ENCODE peak calls at places on chromosome 1, in ten cellular contexts. M is heart right ventricle; S is psoas muscle; L is progenitor cell of endocrine pancreas; R is PC-3; Y is GM12892; C is ovary; J is anterior cingulate cortex; O is activated gamma-delta T cell treated with anti-CD3 and anti-CD28 coated beads, Interleukin-2, amount 50 U/mL, for 16 hours; F is HT-29. E is an unnamed sample.

GRCh38 chr1:32052887-32053286 is 19.9 kb upstream of the TMEM39B start:
- DNase-seq in M (no peak), S (no peak), L (no peak), R (no peak), Y (no peak), C (no peak), J (no peak), O (no peak), F (no peak), E (no peak)

GRCh38 chr1:51622455-51622913 is 5.6 kb downstream of the OSBPL9 start:
- DNase-seq in M (no peak), S (peak), L (no peak), R (peak), Y (no peak), C (no peak), J (no peak), O (no peak), F (peak), E (peak)

GRCh38 chr1:46512792-46513190 is 23.2 kb downstream of the DMBX1 start:
- DNase-seq in M (no peak), S (no peak), L (no peak), R (no peak), Y (no peak), C (no peak), J (no peak), O (no peak), F (no peak), E (no peak)

GRCh38 chr1:109626682-109627408 is 7.2 kb downstream of the AMPD2 start:
- DNase-seq in M (no peak), S (no peak), L (no peak), R (no peak), Y (no peak), C (no peak), J (no peak), O (no peak), F (no peak), E (no peak)

GRCh38 chr1:167563579-167564246 is 10.2 kb upstream of the CREG1 start:
- DNase-seq in M (no peak), S (no peak), L (no peak), R (peak), Y (no peak), C (no peak), J (no peak), O (no peak), F (peak), E (no peak)

GRCh38 chr1:216075339-216075738 is 347.9 kb downstream of the USH2A start:
- DNase-seq in M (no peak), S (no peak), L (no peak), R (peak), Y (no peak), C (no peak), J (no peak), O (no peak), F (no peak), E (no peak)

GRCh38 chr1:232413674-232414073 is 216.3 kb downstream of the SIPA1L2 start:
- DNase-seq in M (no peak), S (no peak), L (no peak), R (no peak), Y (no peak), C (no peak), J (no peak), O (no peak), F (no peak), E (no peak)

GRCh38 chr1:206880310-206880709 is 14.9 kb downstream of the IL20 start:
- DNase-seq in M (no peak), S (no peak), L (no peak), R (no peak), Y (no peak), C (no peak), J (no peak), O (no peak), F (no peak), E (no peak)

GRCh38 chr1:2284932-2285331 is 56.8 kb downstream of the SKI start:
- DNase-seq in M (no peak), S (no peak), L (no peak), R (no peak), Y (no peak), C (no peak), J (no peak), O (no peak), F (no peak), E (no peak)

GRCh38 chr1:34918609-34919561 is 10.6 kb downstream of the DLGAP3 start:
- DNase-seq in M (peak), S (peak), L (no peak), R (no peak), Y (no peak), C (no peak), J (peak), O (no peak), F (no peak), E (peak)

GRCh38 chr1:161834967-161835366 is 68.8 kb downstream of the ATF6 start:
- DNase-seq in M (no peak), S (no peak), L (no peak), R (no peak), Y (no peak), C (no peak), J (no peak), O (no peak), F (no peak), E (no peak)

GRCh38 chr1:64948905-64949833 is 17.2 kb downstream of the JAK1 start:
- DNase-seq in M (no peak), S (no peak), L (no peak), R (peak), Y (no peak), C (no peak), J (no peak), O (peak), F (peak), E (no peak)

GRCh38 chr1:26831546-26832248 is 5.2 kb downstream of the ZDHHC18 start:
- DNase-seq in M (no peak), S (no peak), L (no peak), R (peak), Y (no peak), C (no peak), J (no peak), O (no peak), F (no peak), E (no peak)

GRCh38 chr1:183096889-183097288 is 73.7 kb downstream of the LAMC1 start:
- DNase-seq in M (no peak), S (no peak), L (no peak), R (no peak), Y (no peak), C (peak), J (no peak), O (no peak), F (no peak), E (peak)

GRCh38 chr1:201191723-201192477 is 1.3 kb downstream of the IGFN1 start:
- DNase-seq in M (no peak), S (peak), L (no peak), R (peak), Y (no peak), C (no peak), J (no peak), O (no peak), F (no peak), E (no peak)

GRCh38 chr1:23126801-23127200 is 41.9 kb downstream of the LUZP1 start:
- DNase-seq in M (no peak), S (no peak), L (no peak), R (peak), Y (no peak), C (no peak), J (no peak), O (no peak), F (no peak), E (no peak)

GRCh38 chr1:4655674-4656532 is 1.5 kb downstream of the AJAP1 start:
- DNase-seq in M (peak), S (peak), L (peak), R (peak), Y (peak), C (peak), J (peak), O (no peak), F (no peak), E (peak)

GRCh38 chr1:78165816-78166215 is 120.0 kb downstream of the GIPC2 start:
- DNase-seq in M (no peak), S (no peak), L (no peak), R (peak), Y (no peak), C (no peak), J (no peak), O (no peak), F (no peak), E (no peak)

GRCh38 chr1:205594846-205595245 is 37.0 kb downstream of the ELK4 start:
- DNase-seq in M (no peak), S (no peak), L (no peak), R (no peak), Y (no peak), C (no peak), J (no peak), O (no peak), F (no peak), E (no peak)

GRCh38 chr1:40381268-40382109 is 8.0 kb downstream of the SMAP2 start:
- DNase-seq in M (no peak), S (no peak), L (no peak), R (no peak), Y (no peak), C (no peak), J (peak), O (no peak), F (no peak), E (no peak)

GRCh38 chr1:87437663-87438295 is 109.1 kb downstream of the LMO4 start:
- DNase-seq in M (no peak), S (no peak), L (no peak), R (no peak), Y (no peak), C (no peak), J (no peak), O (no peak), F (no peak), E (no peak)

GRCh38 chr1:201640624-201641023 is 101.7 kb downstream of the NAV1 start:
- DNase-seq in M (peak), S (peak), L (no peak), R (no peak), Y (no peak), C (peak), J (no peak), O (no peak), F (no peak), E (no peak)

GRCh38 chr1:245277276-245277675 is 122.5 kb downstream of the KIF26B start:
- DNase-seq in M (no peak), S (no peak), L (no peak), R (peak), Y (no peak), C (no peak), J (no peak), O (no peak), F (peak), E (no peak)

GRCh38 chr1:199357591-199357990 is 669.9 kb upstream of the NR5A2 start:
- DNase-seq in M (no peak), S (no peak), L (no peak), R (no peak), Y (no peak), C (no peak), J (no peak), O (no peak), F (no peak), E (no peak)

GRCh38 chr1:113552244-113552643 is 161.9 kb downstream of the MAGI3 start:
- DNase-seq in M (no peak), S (no peak), L (no peak), R (peak), Y (no peak), C (no peak), J (no peak), O (no peak), F (no peak), E (no peak)

GRCh38 chr1:27592600-27593340 is 11.2 kb downstream of the AHDC1 start:
- DNase-seq in M (no peak), S (no peak), L (no peak), R (no peak), Y (no peak), C (peak), J (no peak), O (no peak), F (no peak), E (peak)

GRCh38 chr1:208510192-208510952 is 266.2 kb upstream of the PLXNA2 start:
- DNase-seq in M (no peak), S (no peak), L (no peak), R (peak), Y (no peak), C (no peak), J (no peak), O (no peak), F (no peak), E (no peak)

GRCh38 chr1:203627819-203628184 is 1.2 kb downstream of the ATP2B4 start:
- DNase-seq in M (peak), S (no peak), L (no peak), R (peak), Y (no peak), C (no peak), J (no peak), O (no peak), F (no peak), E (peak)

GRCh38 chr1:227849251-227849650 is 33.8 kb downstream of the PRSS38 start:
- DNase-seq in M (no peak), S (no peak), L (no peak), R (no peak), Y (no peak), C (no peak), J (no peak), O (no peak), F (no peak), E (no peak)

GRCh38 chr1:229015791-229016190 is 255.1 kb upstream of the RAB4A start:
- DNase-seq in M (no peak), S (peak), L (no peak), R (no peak), Y (no peak), C (peak), J (no peak), O (no peak), F (no peak), E (peak)

GRCh38 chr1:198674009-198674408 is 35.2 kb downstream of the PTPRC start:
- DNase-seq in M (no peak), S (no peak), L (no peak), R (no peak), Y (no peak), C (no peak), J (no peak), O (no peak), F (no peak), E (no peak)

E was measured in left kidney.